ENCODE peak calls at places on chromosomes 6 and 20, in four cellular contexts. One of them, this sample, is unnamed.

GRCh38 chr6:158431036-158431435 is 118.8 kb downstream of the TULP4 start:
- DNase-seq in neural progenitor cell: no peak
- DNase-seq in tibial artery: no peak
- DNase-seq in OCI-LY7: no peak
- DNase-seq in this sample: no peak

GRCh38 chr6:108736832-108737231 is 111.4 kb upstream of the ARMC2 start:
- DNase-seq in neural progenitor cell: no peak
- DNase-seq in tibial artery: peak
- DNase-seq in OCI-LY7: no peak
- DNase-seq in this sample: peak

GRCh38 chr6:31070711-31071197 is 41.6 kb downstream of the C6orf15 start:
- DNase-seq in neural progenitor cell: peak
- DNase-seq in tibial artery: no peak
- DNase-seq in OCI-LY7: peak
- DNase-seq in this sample: peak

GRCh38 chr20:48338717-48339116 is 489.1 kb downstream of the PREX1 start:
- DNase-seq in neural progenitor cell: no peak
- DNase-seq in tibial artery: no peak
- DNase-seq in OCI-LY7: no peak
- DNase-seq in this sample: no peak

GRCh38 chr20:62914970-62915457 is 11.3 kb downstream of the DIDO1 start:
- DNase-seq in neural progenitor cell: peak
- DNase-seq in tibial artery: peak
- DNase-seq in OCI-LY7: no peak
- DNase-seq in this sample: no peak

GRCh38 chr6:36224918-36225461 is 28.4 kb downstream of the BRPF3 start:
- DNase-seq in neural progenitor cell: no peak
- DNase-seq in tibial artery: no peak
- DNase-seq in OCI-LY7: no peak
- DNase-seq in this sample: no peak

GRCh38 chr6:56377295-56377694 is 129.9 kb upstream of the COL21A1 start:
- DNase-seq in neural progenitor cell: no peak
- DNase-seq in tibial artery: no peak
- DNase-seq in OCI-LY7: no peak
- DNase-seq in this sample: no peak

GRCh38 chr6:170006524-170007467 is 255.4 kb downstream of the ERMARD start:
- DNase-seq in neural progenitor cell: peak
- DNase-seq in tibial artery: no peak
- DNase-seq in OCI-LY7: no peak
- DNase-seq in this sample: no peak

GRCh38 chr20:50286174-50286511 is 95.5 kb downstream of the CEBPB start:
- DNase-seq in neural progenitor cell: no peak
- DNase-seq in tibial artery: no peak
- DNase-seq in OCI-LY7: peak
- DNase-seq in this sample: no peak

GRCh38 chr20:44301285-44301684 is 9.7 kb downstream of the FITM2 start:
- DNase-seq in neural progenitor cell: no peak
- DNase-seq in tibial artery: no peak
- DNase-seq in OCI-LY7: no peak
- DNase-seq in this sample: no peak

GRCh38 chr20:60579941-60580515 is 621.8 kb downstream of the CDH26 start:
- DNase-seq in neural progenitor cell: no peak
- DNase-seq in tibial artery: no peak
- DNase-seq in OCI-LY7: no peak
- DNase-seq in this sample: no peak

GRCh38 chr6:111030008-111031006 is 48.5 kb downstream of the RPF2 start:
- DNase-seq in neural progenitor cell: no peak
- DNase-seq in tibial artery: no peak
- DNase-seq in OCI-LY7: no peak
- DNase-seq in this sample: no peak

GRCh38 chr20:32965581-32966373 is 38.5 kb downstream of the SUN5 start:
- DNase-seq in neural progenitor cell: no peak
- DNase-seq in tibial artery: peak
- DNase-seq in OCI-LY7: no peak
- DNase-seq in this sample: no peak

GRCh38 chr6:101294676-101295075 is 98.8 kb upstream of the GRIK2 start:
- DNase-seq in neural progenitor cell: no peak
- DNase-seq in tibial artery: no peak
- DNase-seq in OCI-LY7: no peak
- DNase-seq in this sample: no peak

GRCh38 chr6:44898296-44898930 is 429.7 kb upstream of the RUNX2 start:
- DNase-seq in neural progenitor cell: no peak
- DNase-seq in tibial artery: no peak
- DNase-seq in OCI-LY7: no peak
- DNase-seq in this sample: no peak

GRCh38 chr20:57180954-57181353 is 85.5 kb downstream of the BMP7 start:
- DNase-seq in neural progenitor cell: no peak
- DNase-seq in tibial artery: no peak
- DNase-seq in OCI-LY7: no peak
- DNase-seq in this sample: no peak

GRCh38 chr6:29705389-29706231 is 17.6 kb upstream of the HLA-F start:
- DNase-seq in neural progenitor cell: peak
- DNase-seq in tibial artery: no peak
- DNase-seq in OCI-LY7: peak
- DNase-seq in this sample: no peak

GRCh38 chr20:63223121-63223825 is 7.3 kb upstream of the YTHDF1 start:
- DNase-seq in neural progenitor cell: peak
- DNase-seq in tibial artery: no peak
- DNase-seq in OCI-LY7: peak
- DNase-seq in this sample: no peak

GRCh38 chr6:158011478-158011920 is 29.8 kb downstream of the SYNJ2 start:
- DNase-seq in neural progenitor cell: no peak
- DNase-seq in tibial artery: no peak
- DNase-seq in OCI-LY7: no peak
- DNase-seq in this sample: no peak

GRCh38 chr6:71349395-71349794 is 60.8 kb downstream of the OGFRL1 start:
- DNase-seq in neural progenitor cell: peak
- DNase-seq in tibial artery: no peak
- DNase-seq in OCI-LY7: peak
- DNase-seq in this sample: no peak

GRCh38 chr6:169604076-169604475 is 97.8 kb downstream of the WDR27 start:
- DNase-seq in neural progenitor cell: no peak
- DNase-seq in tibial artery: no peak
- DNase-seq in OCI-LY7: no peak
- DNase-seq in this sample: no peak

GRCh38 chr6:78251930-78252329 is 599.1 kb downstream of the MEI4 start:
- DNase-seq in neural progenitor cell: no peak
- DNase-seq in tibial artery: no peak
- DNase-seq in OCI-LY7: no peak
- DNase-seq in this sample: no peak

GRCh38 chr6:1839315-1839714 is 229.6 kb downstream of the FOXC1 start:
- DNase-seq in neural progenitor cell: no peak
- DNase-seq in tibial artery: no peak
- DNase-seq in OCI-LY7: no peak
- DNase-seq in this sample: no peak

GRCh38 chr6:1840491-1841121 is 230.9 kb downstream of the FOXC1 start:
- DNase-seq in neural progenitor cell: no peak
- DNase-seq in tibial artery: peak
- DNase-seq in OCI-LY7: no peak
- DNase-seq in this sample: no peak

GRCh38 chr6:1842334-1842733 is 232.6 kb downstream of the FOXC1 start:
- DNase-seq in neural progenitor cell: no peak
- DNase-seq in tibial artery: no peak
- DNase-seq in OCI-LY7: no peak
- DNase-seq in this sample: no peak

GRCh38 chr6:1838604-1839003 is 228.9 kb downstream of the FOXC1 start:
- DNase-seq in neural progenitor cell: no peak
- DNase-seq in tibial artery: no peak
- DNase-seq in OCI-LY7: no peak
- DNase-seq in this sample: no peak

DNA sequence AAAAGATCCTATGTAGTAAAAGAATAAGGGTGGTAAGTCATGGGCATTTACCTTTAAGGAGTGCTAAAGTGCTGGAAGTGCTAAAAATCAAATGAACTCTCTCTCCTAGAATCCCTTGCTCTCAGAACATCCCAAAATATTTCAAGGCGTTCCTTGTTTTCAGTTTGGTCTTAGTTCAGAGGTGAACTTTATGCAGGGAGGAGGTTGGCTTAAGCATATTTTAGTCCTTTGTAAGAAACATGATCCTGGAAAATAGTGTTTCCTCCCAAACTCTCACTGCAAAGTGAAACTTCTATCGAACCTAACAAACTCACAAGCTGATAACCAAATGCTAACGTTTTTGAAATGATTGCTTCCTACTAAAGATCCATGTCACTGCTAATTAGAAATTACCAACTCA is 231.4 kb downstream of the FOXC1 start:
- DNase-seq in neural progenitor cell: no peak
- DNase-seq in tibial artery: no peak
- DNase-seq in OCI-LY7: no peak
- DNase-seq in this sample: no peak
- H3K27ac ChIP-seq in neural progenitor cell: no peak
- H3K27ac ChIP-seq in tibial artery: peak
- H3K27ac ChIP-seq in OCI-LY7: no peak
- H3K27ac ChIP-seq in this sample: no peak

DNA sequence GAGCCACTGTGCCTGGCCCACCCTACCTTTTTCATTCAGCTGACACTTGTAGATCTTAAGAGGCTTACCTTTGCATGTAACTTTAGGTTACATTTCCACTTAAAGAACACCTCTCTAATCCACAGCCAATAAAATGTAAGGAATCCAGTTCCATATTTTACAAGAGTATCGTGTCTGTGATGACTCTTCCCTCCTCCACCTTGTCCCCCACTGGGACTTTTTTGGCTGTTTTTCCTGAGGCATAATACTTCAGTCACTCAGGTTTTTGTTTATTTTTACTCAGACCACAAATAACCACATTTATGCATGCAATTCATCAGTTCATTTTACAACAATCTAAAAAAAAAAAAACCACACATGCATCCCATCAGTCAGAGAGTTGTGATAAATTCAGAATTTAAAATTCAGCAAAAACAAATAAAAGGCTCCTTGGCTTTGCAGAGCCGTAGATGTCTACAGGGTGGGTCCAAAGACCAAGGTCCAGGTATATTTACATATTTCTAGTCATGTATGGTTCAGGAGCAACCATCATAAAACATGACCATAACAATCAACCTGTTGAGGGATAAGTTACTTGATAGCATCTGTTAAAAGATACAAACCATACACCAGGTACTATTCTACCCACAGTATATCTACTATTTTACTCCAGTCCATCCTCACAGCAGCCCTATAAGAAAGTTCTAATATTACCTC is 9.9 kb downstream of the ATXN1 start:
- DNase-seq in neural progenitor cell: no peak
- DNase-seq in tibial artery: no peak
- DNase-seq in OCI-LY7: no peak
- DNase-seq in this sample: no peak
- H3K27ac ChIP-seq in neural progenitor cell: no peak
- H3K27ac ChIP-seq in tibial artery: no peak
- H3K27ac ChIP-seq in OCI-LY7: no peak
- H3K27ac ChIP-seq in this sample: no peak

DNA sequence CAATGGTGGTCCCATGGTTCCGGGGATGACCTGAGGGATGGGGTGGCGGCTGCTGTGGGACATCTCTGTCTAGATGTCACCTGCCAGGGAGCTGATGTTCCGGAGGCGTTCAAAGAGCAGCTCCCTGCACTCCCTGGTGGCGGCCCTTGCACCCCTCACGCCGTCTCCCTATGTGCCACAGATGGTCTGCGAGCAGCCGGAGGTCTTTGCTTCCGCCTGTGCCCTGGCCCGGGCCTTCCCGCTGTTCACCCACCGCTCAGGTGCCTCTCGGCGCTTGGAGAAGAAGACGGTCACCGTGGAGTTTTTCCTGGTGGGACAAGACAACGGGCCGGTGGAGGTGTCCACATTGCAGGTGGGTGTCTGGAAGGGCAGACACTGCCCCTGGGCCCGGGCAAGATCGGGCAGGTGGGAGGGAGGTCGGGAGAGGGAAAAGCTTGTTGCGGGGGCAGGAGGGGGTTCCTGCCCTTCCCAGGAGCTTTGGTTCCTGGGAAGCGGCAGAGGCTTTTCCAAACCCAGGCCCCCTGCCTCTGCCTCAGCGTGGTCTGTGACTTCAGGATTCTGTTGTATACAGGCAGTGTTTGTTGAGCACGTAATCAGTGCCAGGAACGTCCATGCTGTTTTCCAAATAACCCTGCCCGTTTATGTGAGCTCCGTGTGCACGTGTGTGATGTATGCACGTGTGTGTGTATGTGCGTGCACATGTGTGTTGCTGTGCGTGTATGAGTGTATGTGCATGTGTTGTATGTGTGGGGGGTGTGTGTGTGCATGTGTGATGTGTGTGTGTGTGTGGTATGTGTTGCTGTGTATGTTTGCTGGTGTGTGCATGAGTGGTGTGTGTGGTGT is 1.9 kb downstream of the NPEPL1 start:
- DNase-seq in neural progenitor cell: no peak
- DNase-seq in tibial artery: peak
- DNase-seq in OCI-LY7: no peak
- DNase-seq in this sample: no peak
- H3K27ac ChIP-seq in neural progenitor cell: no peak
- H3K27ac ChIP-seq in tibial artery: no peak
- H3K27ac ChIP-seq in OCI-LY7: no peak
- H3K27ac ChIP-seq in this sample: no peak

DNA sequence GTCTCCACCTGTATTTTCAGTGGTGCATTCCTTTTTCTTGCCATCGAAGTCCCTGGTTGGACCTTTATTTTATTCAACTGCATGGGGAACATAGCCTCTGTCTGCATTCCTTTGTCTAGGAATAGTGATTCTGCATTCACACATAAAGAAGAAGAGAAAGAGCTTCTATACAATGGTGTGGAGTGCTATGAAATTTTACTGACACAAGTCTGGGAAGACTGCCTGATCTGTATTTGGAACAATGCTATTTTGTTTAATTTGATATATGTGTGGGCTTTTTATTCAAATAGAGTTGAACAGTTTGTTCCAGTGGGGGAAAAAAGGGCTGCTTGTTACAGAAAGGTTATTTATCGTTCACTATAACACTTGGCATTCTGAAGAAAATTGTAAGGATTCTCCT is 375.7 kb upstream of the POU3F2 start:
- DNase-seq in neural progenitor cell: no peak
- DNase-seq in tibial artery: no peak
- DNase-seq in OCI-LY7: no peak
- DNase-seq in this sample: no peak
- H3K27ac ChIP-seq in neural progenitor cell: no peak
- H3K27ac ChIP-seq in tibial artery: no peak
- H3K27ac ChIP-seq in OCI-LY7: no peak
- H3K27ac ChIP-seq in this sample: peak

This sample was measured in caudate nucleus.